ENCODE peak calls at places on chromosomes 7 and 10, in ten cellular contexts. J, X, E, P, M, B, L, H, N and V are unnamed samples.

GRCh38 chr10:124926548-124926947 is 15.4 kb upstream of the ZRANB1 start:
- DNase-seq in E (no peak), P (no peak), M (no peak), X (no peak), N (no peak), H (no peak), B (no peak), L (no peak), J (no peak), V (no peak)

GRCh38 chr7:43646603-43647313 is 63.9 kb downstream of the STK17A start:
- DNase-seq in J (no peak), P (no peak), H (peak), L (no peak), X (peak), E (no peak), N (peak), M (peak), B (no peak), V (peak)

GRCh38 chr7:47902013-47902412 is 46.3 kb downstream of the PKD1L1 start:
- DNase-seq in J (no peak), M (no peak), L (no peak), E (no peak), N (no peak), H (no peak), X (no peak), B (no peak), P (no peak), V (no peak)

GRCh38 chr7:127504715-127505114 is 80.7 kb downstream of the GCC1 start:
- DNase-seq in L (peak), E (peak), J (peak), P (peak), H (peak), M (peak), B (no peak), X (peak), N (peak), V (peak)

GRCh38 chr7:6612819-6613218 is 2.6 kb upstream of the ZNF853 start:
- DNase-seq in J (no peak), M (no peak), X (no peak), P (no peak), N (no peak), L (no peak), E (no peak), H (no peak), B (no peak), V (no peak)

GRCh38 chr10:18473424-18474110 is 177.8 kb downstream of the NSUN6 start:
- DNase-seq in E (no peak), J (no peak), H (no peak), L (no peak), X (peak), P (no peak), N (no peak), M (peak), B (no peak), V (peak)

GRCh38 chr10:132248455-132249231 is 59.1 kb downstream of the STK32C start:
- DNase-seq in E (no peak), H (peak), J (peak), X (no peak), L (no peak), N (peak), B (no peak), P (no peak), M (no peak), V (peak)

GRCh38 chr10:70551491-70551890 is 51.0 kb downstream of the PRF1 start:
- DNase-seq in P (no peak), L (no peak), M (peak), H (no peak), X (no peak), J (no peak), B (no peak), E (no peak), N (no peak), V (no peak)

GRCh38 chr7:138581065-138581464 is 120.1 kb downstream of the SVOPL start:
- DNase-seq in M (no peak), H (no peak), E (no peak), J (no peak), L (no peak), N (no peak), X (no peak), B (no peak), P (no peak), V (no peak)

GRCh38 chr7:4272141-4272540 is 410.0 kb upstream of the FOXK1 start:
- DNase-seq in E (no peak), P (no peak), J (no peak), L (no peak), N (no peak), B (no peak), H (no peak), M (no peak), X (no peak), V (no peak)

GRCh38 chr7:122219253-122219865 is 75.3 kb upstream of the AASS start:
- DNase-seq in H (peak), E (no peak), X (peak), N (peak), J (no peak), L (peak), P (no peak), B (no peak), M (peak), V (peak)

DNA sequence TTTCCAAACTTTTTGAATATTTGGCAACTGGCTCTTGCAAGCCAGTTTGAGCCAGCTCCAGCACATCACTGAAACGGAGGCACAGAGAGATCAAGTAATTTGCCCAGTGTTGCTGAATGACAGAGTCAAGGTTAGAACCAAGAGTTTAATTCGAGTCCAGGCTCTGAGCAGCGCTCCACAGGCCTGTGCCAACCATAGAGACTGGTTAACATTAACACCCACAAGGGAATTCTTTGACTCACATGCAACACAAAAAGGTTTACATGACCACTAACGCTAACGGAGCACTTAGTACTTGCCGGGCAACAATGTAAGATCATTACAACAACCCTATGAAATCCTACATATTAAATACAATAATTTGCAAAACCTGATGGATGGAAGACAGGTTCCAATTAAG is 1.5 kb downstream of the RGS10 start:
- DNase-seq in P (no peak), L (peak), J (no peak), N (no peak), X (peak), M (no peak), B (no peak), E (no peak), H (peak), V (no peak)
- H3K4me3 ChIP-seq in P (peak), L (no peak), J (no peak), N (peak), X (peak), M (peak), B (peak), E (peak), H (peak), V (peak)

GRCh38 chr7:50793115-50793946 is 10.6 kb upstream of the GRB10 start:
- DNase-seq in L (no peak), B (peak), X (peak), N (peak), E (peak), P (peak), H (peak), J (peak), M (peak), V (peak)

GRCh38 chr7:50798126-50798525 is 15.4 kb upstream of the GRB10 start:
- DNase-seq in X (no peak), M (no peak), B (no peak), J (no peak), L (peak), E (no peak), P (no peak), N (no peak), H (no peak), V (no peak)

GRCh38 chr7:50793947-50794570 is 11.4 kb upstream of the GRB10 start:
- DNase-seq in L (no peak), M (no peak), H (no peak), N (no peak), B (no peak), J (no peak), E (no peak), X (no peak), P (no peak), V (no peak)

GRCh38 chr7:50795253-50795652 is 12.6 kb upstream of the GRB10 start:
- DNase-seq in X (no peak), B (no peak), P (no peak), E (no peak), J (no peak), H (no peak), L (no peak), N (no peak), M (no peak), V (no peak)

GRCh38 chr7:50795831-50796230 is 13.1 kb upstream of the GRB10 start:
- DNase-seq in E (no peak), X (no peak), M (no peak), H (no peak), P (no peak), L (no peak), B (no peak), J (peak), N (no peak), V (no peak)
- TF ChIP-seq CTCF in E (peak), X (no peak), M (peak), H (peak), P (no peak), L (peak), B (no peak), J (peak), N (peak), V (peak)

GRCh38 chr7:149837620-149838223 is 453 bp upstream of the ZNF862 start:
- DNase-seq in X (no peak), M (no peak), E (no peak), J (no peak), B (no peak), L (no peak), H (no peak), N (no peak), P (no peak), V (no peak)
- H3K4me3 ChIP-seq in X (no peak), M (no peak), E (peak), J (no peak), B (peak), L (peak), H (no peak), N (no peak), P (no peak), V (no peak)

DNA sequence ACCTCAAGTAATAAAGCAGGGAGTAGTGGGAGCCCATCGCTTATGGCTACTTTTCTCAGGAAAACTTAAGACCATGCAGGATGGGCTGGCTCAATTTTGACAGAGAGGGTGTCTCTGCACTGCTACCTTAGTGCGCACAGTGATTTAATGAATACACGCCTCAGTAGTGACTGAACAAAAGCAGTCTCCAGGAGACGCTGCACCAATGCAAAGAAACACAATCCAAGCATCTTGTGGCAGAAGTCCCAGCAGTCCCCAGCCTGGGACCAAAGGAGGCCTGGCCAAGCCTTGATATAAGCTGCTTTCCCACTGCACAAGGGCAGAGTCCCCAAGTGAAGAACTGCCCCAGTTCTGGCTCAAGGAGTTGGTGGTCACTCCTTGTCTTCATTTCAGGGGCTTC is 368.9 kb downstream of the KCNMA1 start:
- DNase-seq in B (no peak), N (no peak), X (no peak), E (no peak), M (no peak), H (no peak), J (no peak), L (no peak), P (no peak), V (no peak)
- TF ChIP-seq CTCF in B (no peak), N (no peak), X (no peak), E (no peak), M (no peak), H (no peak), J (no peak), L (no peak), P (no peak), V (no peak)

GRCh38 chr10:69338547-69339450 is 60.5 kb downstream of the HK1 start:
- DNase-seq in M (no peak), E (no peak), B (no peak), X (no peak), N (no peak), H (no peak), P (no peak), J (no peak), L (no peak), V (no peak)
- H3K4me3 ChIP-seq in M (no peak), E (peak), B (peak), X (no peak), N (no peak), H (no peak), P (no peak), J (no peak), L (peak), V (no peak)

DNA sequence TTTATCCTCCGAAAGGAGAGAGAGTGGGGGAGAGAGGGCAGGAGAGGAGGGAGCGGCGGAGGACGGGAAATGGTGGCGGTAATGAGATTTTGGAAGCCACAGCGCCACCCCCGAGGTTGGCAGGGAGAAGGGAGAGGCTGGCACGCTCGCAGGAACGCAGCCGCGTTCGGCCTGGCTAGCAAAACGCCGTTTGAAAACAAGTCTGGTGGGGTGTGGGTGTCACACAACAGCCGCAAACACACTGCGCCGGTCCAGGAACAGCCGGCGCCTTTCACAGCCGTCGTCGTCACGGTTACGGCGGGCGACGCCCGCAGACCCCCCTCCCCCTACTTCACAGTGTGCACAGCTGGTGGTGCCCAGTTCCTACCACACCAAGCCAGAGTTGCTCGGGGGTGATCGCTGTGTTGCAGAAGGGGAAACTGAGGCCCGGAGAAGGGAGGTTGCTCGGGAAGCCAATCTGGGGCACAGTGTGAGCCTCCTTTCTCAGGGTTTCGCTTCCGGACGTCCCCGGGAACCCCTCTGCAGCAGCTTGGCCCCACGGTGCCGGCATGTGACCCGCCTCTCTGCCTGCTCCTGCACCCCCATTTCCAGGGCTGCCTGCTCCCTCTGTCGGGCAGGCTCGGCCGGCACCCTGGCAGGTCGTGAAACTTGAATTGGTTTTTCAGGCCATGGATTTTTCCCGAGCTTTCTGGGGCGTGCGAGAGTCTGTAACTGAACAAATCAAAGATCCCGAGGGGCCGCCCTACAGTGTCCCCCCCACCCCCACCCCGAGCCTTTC is 57.8 kb downstream of the UNCX start:
- DNase-seq in B (no peak), N (peak), H (peak), E (no peak), L (peak), P (peak), X (no peak), J (peak), M (no peak), V (peak)
- TF ChIP-seq CTCF in B (no peak), N (peak), H (peak), E (no peak), L (peak), P (no peak), X (peak), J (no peak), M (no peak), V (no peak)

GRCh38 chr10:26735435-26735834 is 37.9 kb downstream of the PDSS1 start:
- DNase-seq in L (no peak), N (no peak), M (no peak), X (no peak), B (no peak), E (no peak), J (no peak), P (no peak), H (no peak), V (no peak)

GRCh38 chr10:26741368-26741767 is 43.9 kb downstream of the PDSS1 start:
- DNase-seq in H (no peak), J (no peak), X (no peak), E (no peak), L (no peak), P (no peak), M (no peak), B (no peak), N (no peak), V (no peak)

GRCh38 chr10:26739087-26739631 is 41.7 kb downstream of the PDSS1 start:
- DNase-seq in H (no peak), J (no peak), L (no peak), M (no peak), X (no peak), B (no peak), P (no peak), E (no peak), N (no peak), V (no peak)

GRCh38 chr10:26737730-26738129 is 40.2 kb downstream of the PDSS1 start:
- DNase-seq in B (no peak), J (no peak), X (peak), M (peak), P (no peak), E (no peak), H (peak), N (peak), L (peak), V (peak)

GRCh38 chr10:26738354-26738753 is 40.9 kb downstream of the PDSS1 start:
- DNase-seq in L (peak), X (no peak), M (no peak), P (no peak), H (no peak), N (no peak), E (no peak), J (no peak), B (no peak), V (no peak)
- H3K4me3 ChIP-seq in L (no peak), X (no peak), M (no peak), P (no peak), H (no peak), N (no peak), E (no peak), J (no peak), B (no peak), V (no peak)